ENCODE peak calls at places on chromosomes 11 and 22, in nine cellular contexts. One of them, this sample, is unnamed.

GRCh38 chr22:46088541-46089311 is 61.6 kb upstream of the PPARA start:
- DNase-seq in heart left ventricle: no peak
- DNase-seq in pancreas: peak; percentile 64
- DNase-seq in colonic mucosa: no peak
- DNase-seq in IMR-90: peak; percentile 64
- DNase-seq in GM23248: peak; percentile 91
- DNase-seq in adrenal gland: no peak
- DNase-seq in left ventricle myocardium inferior: peak; percentile 60
- DNase-seq in HAP-1: no peak
- DNase-seq in this sample: peak; percentile 80

GRCh38 chr22:26606611-26607010 is 11.2 kb downstream of the CRYBB1 start:
- DNase-seq in left ventricle myocardium inferior: no peak
- DNase-seq in HAP-1: no peak
- DNase-seq in colonic mucosa: no peak
- DNase-seq in GM23248: peak; percentile 85
- DNase-seq in pancreas: no peak
- DNase-seq in heart left ventricle: no peak
- DNase-seq in adrenal gland: no peak
- DNase-seq in IMR-90: peak; percentile 84
- DNase-seq in this sample: no peak

GRCh38 chr11:118845369-118845768 is 38.3 kb upstream of the CXCR5 start:
- DNase-seq in GM23248: peak; percentile 63
- DNase-seq in IMR-90: peak; percentile 70
- DNase-seq in pancreas: no peak
- DNase-seq in heart left ventricle: no peak
- DNase-seq in colonic mucosa: no peak
- DNase-seq in adrenal gland: no peak
- DNase-seq in left ventricle myocardium inferior: no peak
- DNase-seq in HAP-1: no peak
- DNase-seq in this sample: peak; percentile 50

GRCh38 chr11:45556851-45557707 is 108.3 kb downstream of the CHST1 start:
- DNase-seq in pancreas: no peak
- DNase-seq in IMR-90: no peak
- DNase-seq in HAP-1: no peak
- DNase-seq in left ventricle myocardium inferior: no peak
- DNase-seq in heart left ventricle: no peak
- DNase-seq in colonic mucosa: no peak
- DNase-seq in adrenal gland: no peak
- DNase-seq in GM23248: peak; percentile 5
- DNase-seq in this sample: peak; percentile 23

GRCh38 chr11:113179181-113179701 is 135.1 kb upstream of the TTC12 start:
- DNase-seq in GM23248: no peak
- DNase-seq in IMR-90: no peak
- DNase-seq in adrenal gland: no peak
- DNase-seq in HAP-1: no peak
- DNase-seq in heart left ventricle: no peak
- DNase-seq in colonic mucosa: no peak
- DNase-seq in pancreas: no peak
- DNase-seq in left ventricle myocardium inferior: no peak
- DNase-seq in this sample: no peak

GRCh38 chr11:69153661-69154060 is 2.1 kb upstream of the SMIM38 start:
- DNase-seq in left ventricle myocardium inferior: no peak
- DNase-seq in heart left ventricle: peak; percentile 39
- DNase-seq in pancreas: no peak
- DNase-seq in HAP-1: no peak
- DNase-seq in GM23248: peak; percentile 20
- DNase-seq in IMR-90: peak; percentile 63
- DNase-seq in adrenal gland: no peak
- DNase-seq in colonic mucosa: no peak
- DNase-seq in this sample: no peak

GRCh38 chr11:35420371-35420770 is 1.0 kb upstream of the SLC1A2 start:
- DNase-seq in GM23248: no peak
- DNase-seq in HAP-1: no peak
- DNase-seq in IMR-90: no peak
- DNase-seq in pancreas: no peak
- DNase-seq in adrenal gland: no peak
- DNase-seq in left ventricle myocardium inferior: no peak
- DNase-seq in heart left ventricle: no peak
- DNase-seq in colonic mucosa: no peak
- DNase-seq in this sample: no peak

GRCh38 chr11:130037881-130038601 is 31.7 kb upstream of the APLP2 start:
- DNase-seq in IMR-90: no peak
- DNase-seq in left ventricle myocardium inferior: no peak
- DNase-seq in HAP-1: no peak
- DNase-seq in adrenal gland: no peak
- DNase-seq in colonic mucosa: no peak
- DNase-seq in heart left ventricle: no peak
- DNase-seq in GM23248: peak; percentile 72
- DNase-seq in pancreas: no peak
- DNase-seq in this sample: peak; percentile 83

GRCh38 chr11:64372021-64372420 is 13.1 kb downstream of the RPS6KA4 start:
- DNase-seq in colonic mucosa: no peak
- DNase-seq in heart left ventricle: no peak
- DNase-seq in left ventricle myocardium inferior: no peak
- DNase-seq in HAP-1: no peak
- DNase-seq in IMR-90: no peak
- DNase-seq in GM23248: no peak
- DNase-seq in adrenal gland: no peak
- DNase-seq in pancreas: no peak
- DNase-seq in this sample: no peak

GRCh38 chr22:24224468-24224867 is 20.4 kb downstream of the GGT5 start:
- DNase-seq in HAP-1: no peak
- DNase-seq in pancreas: no peak
- DNase-seq in left ventricle myocardium inferior: no peak
- DNase-seq in IMR-90: no peak
- DNase-seq in colonic mucosa: no peak
- DNase-seq in adrenal gland: no peak
- DNase-seq in heart left ventricle: no peak
- DNase-seq in GM23248: no peak
- DNase-seq in this sample: no peak

GRCh38 chr22:45090364-45090960 is 73.3 kb upstream of the NUP50 start:
- DNase-seq in IMR-90: peak; percentile 65
- DNase-seq in adrenal gland: no peak
- DNase-seq in left ventricle myocardium inferior: no peak
- DNase-seq in pancreas: no peak
- DNase-seq in heart left ventricle: no peak
- DNase-seq in GM23248: no peak
- DNase-seq in HAP-1: no peak
- DNase-seq in colonic mucosa: peak; percentile 34
- DNase-seq in this sample: no peak

GRCh38 chr11:10564692-10565318 is 3.7 kb downstream of the LYVE1 start:
- DNase-seq in colonic mucosa: no peak
- DNase-seq in GM23248: peak; percentile 44
- DNase-seq in pancreas: no peak
- DNase-seq in IMR-90: no peak
- DNase-seq in adrenal gland: no peak
- DNase-seq in HAP-1: no peak
- DNase-seq in heart left ventricle: no peak
- DNase-seq in left ventricle myocardium inferior: no peak
- DNase-seq in this sample: no peak

GRCh38 chr11:4577761-4578160 is 3.8 kb upstream of the OR52I2 start:
- DNase-seq in heart left ventricle: no peak
- DNase-seq in GM23248: no peak
- DNase-seq in pancreas: no peak
- DNase-seq in HAP-1: no peak
- DNase-seq in adrenal gland: no peak
- DNase-seq in colonic mucosa: peak; percentile 33
- DNase-seq in IMR-90: no peak
- DNase-seq in left ventricle myocardium inferior: no peak
- DNase-seq in this sample: no peak

GRCh38 chr22:41968601-41969000 is 642 bp upstream of the SEPTIN3 start:
- DNase-seq in colonic mucosa: peak; percentile 50
- DNase-seq in left ventricle myocardium inferior: no peak
- DNase-seq in IMR-90: peak; percentile 42
- DNase-seq in adrenal gland: no peak
- DNase-seq in pancreas: no peak
- DNase-seq in HAP-1: no peak
- DNase-seq in GM23248: no peak
- DNase-seq in heart left ventricle: no peak
- DNase-seq in this sample: no peak

GRCh38 chr22:47366026-47366767 is 603.7 kb downstream of the TBC1D22A start:
- DNase-seq in GM23248: no peak
- DNase-seq in colonic mucosa: peak; percentile 10
- DNase-seq in HAP-1: no peak
- DNase-seq in IMR-90: no peak
- DNase-seq in pancreas: no peak
- DNase-seq in heart left ventricle: no peak
- DNase-seq in left ventricle myocardium inferior: no peak
- DNase-seq in adrenal gland: no peak
- DNase-seq in this sample: no peak

GRCh38 chr22:47367107-47367690 is 604.7 kb downstream of the TBC1D22A start:
- DNase-seq in HAP-1: no peak
- DNase-seq in IMR-90: no peak
- DNase-seq in adrenal gland: no peak
- DNase-seq in left ventricle myocardium inferior: no peak
- DNase-seq in pancreas: no peak
- DNase-seq in GM23248: no peak
- DNase-seq in colonic mucosa: peak; percentile 10
- DNase-seq in heart left ventricle: no peak
- DNase-seq in this sample: no peak

GRCh38 chr22:47369020-47369419 is 606.6 kb downstream of the TBC1D22A start:
- DNase-seq in heart left ventricle: no peak
- DNase-seq in IMR-90: no peak
- DNase-seq in HAP-1: no peak
- DNase-seq in pancreas: no peak
- DNase-seq in colonic mucosa: peak; percentile 7
- DNase-seq in adrenal gland: no peak
- DNase-seq in GM23248: no peak
- DNase-seq in left ventricle myocardium inferior: no peak
- DNase-seq in this sample: no peak

GRCh38 chr22:47369431-47370015 is 607.1 kb downstream of the TBC1D22A start:
- DNase-seq in colonic mucosa: peak; percentile 9
- DNase-seq in IMR-90: no peak
- DNase-seq in left ventricle myocardium inferior: no peak
- DNase-seq in adrenal gland: no peak
- DNase-seq in pancreas: no peak
- DNase-seq in GM23248: no peak
- DNase-seq in HAP-1: no peak
- DNase-seq in heart left ventricle: no peak
- DNase-seq in this sample: no peak

GRCh38 chr22:47367993-47368945 is 605.8 kb downstream of the TBC1D22A start:
- DNase-seq in adrenal gland: no peak
- DNase-seq in HAP-1: no peak
- DNase-seq in IMR-90: no peak
- DNase-seq in colonic mucosa: peak; percentile 6
- DNase-seq in heart left ventricle: no peak
- DNase-seq in GM23248: no peak
- DNase-seq in pancreas: no peak
- DNase-seq in left ventricle myocardium inferior: no peak
- DNase-seq in this sample: no peak
- H3K9me3 ChIP-seq in adrenal gland: no peaks in the 10 kb centered on the region
- H3K9me3 ChIP-seq in HAP-1: no peaks in the 10 kb centered on the region
- H3K9me3 ChIP-seq in IMR-90: peaks cover 7% of the 10 kb centered on the region
- H3K9me3 ChIP-seq in colonic mucosa: no peaks in the 10 kb centered on the region
- H3K9me3 ChIP-seq in heart left ventricle: no peaks in the 10 kb centered on the region
- H3K9me3 ChIP-seq in GM23248: no peaks in the 10 kb centered on the region
- H3K9me3 ChIP-seq in pancreas: no peaks in the 10 kb centered on the region
- H3K9me3 ChIP-seq in left ventricle myocardium inferior: peaks cover 17% of the 10 kb centered on the region
- H3K9me3 ChIP-seq in this sample: no peaks in the 10 kb centered on the region

GRCh38 chr11:70420008-70420464 is 21.7 kb downstream of the CTTN start:
- DNase-seq in HAP-1: no peak
- DNase-seq in GM23248: no peak
- DNase-seq in heart left ventricle: no peak
- DNase-seq in colonic mucosa: no peak
- DNase-seq in adrenal gland: no peak
- DNase-seq in pancreas: no peak
- DNase-seq in left ventricle myocardium inferior: no peak
- DNase-seq in IMR-90: peak; percentile 68
- DNase-seq in this sample: no peak

GRCh38 chr11:70422692-70423522 is 24.6 kb downstream of the CTTN start:
- DNase-seq in HAP-1: no peak
- DNase-seq in pancreas: no peak
- DNase-seq in heart left ventricle: no peak
- DNase-seq in GM23248: no peak
- DNase-seq in colonic mucosa: no peak
- DNase-seq in left ventricle myocardium inferior: no peak
- DNase-seq in IMR-90: no peak
- DNase-seq in adrenal gland: no peak
- DNase-seq in this sample: no peak

GRCh38 chr11:70419307-70420007 is 21.1 kb downstream of the CTTN start:
- DNase-seq in pancreas: no peak
- DNase-seq in adrenal gland: no peak
- DNase-seq in left ventricle myocardium inferior: no peak
- DNase-seq in HAP-1: no peak
- DNase-seq in GM23248: no peak
- DNase-seq in colonic mucosa: no peak
- DNase-seq in heart left ventricle: no peak
- DNase-seq in IMR-90: no peak
- DNase-seq in this sample: no peak

GRCh38 chr11:70420496-70420895 is 22.2 kb downstream of the CTTN start:
- DNase-seq in colonic mucosa: no peak
- DNase-seq in pancreas: no peak
- DNase-seq in IMR-90: no peak
- DNase-seq in GM23248: no peak
- DNase-seq in heart left ventricle: no peak
- DNase-seq in left ventricle myocardium inferior: no peak
- DNase-seq in adrenal gland: no peak
- DNase-seq in HAP-1: no peak
- DNase-seq in this sample: no peak

GRCh38 chr11:70421123-70421522 is 22.8 kb downstream of the CTTN start:
- DNase-seq in HAP-1: no peak
- DNase-seq in GM23248: no peak
- DNase-seq in pancreas: no peak
- DNase-seq in left ventricle myocardium inferior: no peak
- DNase-seq in heart left ventricle: no peak
- DNase-seq in adrenal gland: no peak
- DNase-seq in IMR-90: no peak
- DNase-seq in colonic mucosa: no peak
- DNase-seq in this sample: no peak
- H3K36me3 ChIP-seq in HAP-1: peaks cover 79% of the 10 kb centered on the region
- H3K36me3 ChIP-seq in GM23248: peaks cover 68% of the 10 kb centered on the region
- H3K36me3 ChIP-seq in pancreas: peaks cover 78% of the 10 kb centered on the region
- H3K36me3 ChIP-seq in left ventricle myocardium inferior: peaks cover 99% of the 10 kb centered on the region
- H3K36me3 ChIP-seq in heart left ventricle: peaks cover 83% of the 10 kb centered on the region
- H3K36me3 ChIP-seq in adrenal gland: peaks cover 85% of the 10 kb centered on the region
- H3K36me3 ChIP-seq in IMR-90: peaks cover 85% of the 10 kb centered on the region
- H3K36me3 ChIP-seq in colonic mucosa: peaks cover 17% of the 10 kb centered on the region
- H3K36me3 ChIP-seq in this sample: peaks cover 81% of the 10 kb centered on the region

DNA sequence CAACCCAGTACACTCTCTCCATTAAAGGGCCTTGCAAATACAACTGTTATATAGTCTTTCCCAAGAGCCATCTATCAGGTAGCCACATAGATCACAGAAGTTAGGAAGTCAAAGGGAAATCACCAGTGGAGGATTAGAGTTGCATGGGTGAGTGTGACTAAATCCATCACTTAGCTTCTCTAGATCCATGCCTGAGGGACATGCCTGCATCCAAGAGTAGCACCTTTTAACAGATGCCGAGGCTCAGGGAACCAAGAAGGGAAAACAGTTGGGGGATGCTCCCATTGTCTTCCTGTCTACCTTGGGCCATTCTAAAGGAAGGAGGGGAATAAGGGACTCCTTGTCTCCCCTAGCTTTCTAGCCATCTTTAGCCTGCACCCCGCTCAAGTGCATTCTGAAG is 77.9 kb downstream of the XRRA1 start:
- DNase-seq in GM23248: no peak
- DNase-seq in IMR-90: no peak
- DNase-seq in heart left ventricle: no peak
- DNase-seq in HAP-1: no peak
- DNase-seq in colonic mucosa: no peak
- DNase-seq in pancreas: no peak
- DNase-seq in left ventricle myocardium inferior: no peak
- DNase-seq in adrenal gland: no peak
- DNase-seq in this sample: no peak
- H3K9me3 ChIP-seq in GM23248: no peaks in the 10 kb centered on the region
- H3K9me3 ChIP-seq in IMR-90: peaks cover 39% of the 10 kb centered on the region
- H3K9me3 ChIP-seq in heart left ventricle: peaks cover 63% of the 10 kb centered on the region
- H3K9me3 ChIP-seq in HAP-1: peaks cover 27% of the 10 kb centered on the region
- H3K9me3 ChIP-seq in colonic mucosa: peaks cover 18% of the 10 kb centered on the region
- H3K9me3 ChIP-seq in pancreas: no peaks in the 10 kb centered on the region
- H3K9me3 ChIP-seq in left ventricle myocardium inferior: peaks cover 94% of the 10 kb centered on the region
- H3K9me3 ChIP-seq in adrenal gland: peaks cover 60% of the 10 kb centered on the region
- H3K9me3 ChIP-seq in this sample: peaks cover 50% of the 10 kb centered on the region

GRCh38 chr22:49817359-49817758 is 10.3 kb downstream of the BRD1 start:
- DNase-seq in left ventricle myocardium inferior: no peak
- DNase-seq in pancreas: no peak
- DNase-seq in adrenal gland: no peak
- DNase-seq in colonic mucosa: no peak
- DNase-seq in IMR-90: no peak
- DNase-seq in HAP-1: no peak
- DNase-seq in GM23248: no peak
- DNase-seq in heart left ventricle: no peak
- DNase-seq in this sample: no peak
- H3K36me3 ChIP-seq in left ventricle myocardium inferior: peaks cover 77% of the 10 kb centered on the region
- H3K36me3 ChIP-seq in pancreas: peaks cover 41% of the 10 kb centered on the region
- H3K36me3 ChIP-seq in adrenal gland: peaks cover 59% of the 10 kb centered on the region
- H3K36me3 ChIP-seq in colonic mucosa: peaks cover 6% of the 10 kb centered on the region
- H3K36me3 ChIP-seq in IMR-90: peaks cover 61% of the 10 kb centered on the region
- H3K36me3 ChIP-seq in HAP-1: peaks cover 77% of the 10 kb centered on the region
- H3K36me3 ChIP-seq in GM23248: peaks cover 23% of the 10 kb centered on the region
- H3K36me3 ChIP-seq in heart left ventricle: peaks cover 84% of the 10 kb centered on the region
- H3K36me3 ChIP-seq in this sample: peaks cover 77% of the 10 kb centered on the region

This sample was measured in MG63.